ENCODE peak calls at places on chromosomes 4 and X, in nine cellular contexts. One of them, this sample, is unnamed. For H3K4me1, the result is how much of the 10 kb centered on the place peaks cover.

GRCh38 chrX:82658492-82658891 is 849.6 kb upstream of the POU3F4 start:
- DNase-seq in prostate gland: no peak
- DNase-seq in breast epithelium: no peak
- DNase-seq in stomach: no peak
- DNase-seq in GM12878: no peak
- DNase-seq in IMR-90: no peak
- DNase-seq in A549: no peak
- DNase-seq in HCT116: no peak
- DNase-seq in ovary: no peak
- DNase-seq in this sample: no peak

GRCh38 chr4:46908148-46908547 is 897 bp downstream of the COX7B2 start:
- DNase-seq in IMR-90: no peak
- DNase-seq in HCT116: no peak
- DNase-seq in A549: no peak
- DNase-seq in prostate gland: no peak
- DNase-seq in ovary: no peak
- DNase-seq in breast epithelium: no peak
- DNase-seq in stomach: no peak
- DNase-seq in GM12878: no peak
- DNase-seq in this sample: no peak

GRCh38 chrX:136725446-136726104 is 55.2 kb downstream of the ARHGEF6 start:
- DNase-seq in GM12878: no peak
- DNase-seq in breast epithelium: no peak
- DNase-seq in prostate gland: no peak
- DNase-seq in IMR-90: peak
- DNase-seq in stomach: no peak
- DNase-seq in HCT116: no peak
- DNase-seq in ovary: no peak
- DNase-seq in A549: no peak
- DNase-seq in this sample: no peak

GRCh38 chr4:25552580-25553271 is 102.9 kb upstream of the SLC34A2 start:
- DNase-seq in GM12878: no peak
- DNase-seq in IMR-90: no peak
- DNase-seq in ovary: no peak
- DNase-seq in A549: peak
- DNase-seq in prostate gland: peak
- DNase-seq in stomach: peak
- DNase-seq in HCT116: no peak
- DNase-seq in breast epithelium: no peak
- DNase-seq in this sample: peak

GRCh38 chr4:11011249-11011648 is 326.7 kb upstream of the CLNK start:
- DNase-seq in ovary: no peak
- DNase-seq in breast epithelium: no peak
- DNase-seq in prostate gland: no peak
- DNase-seq in stomach: no peak
- DNase-seq in GM12878: no peak
- DNase-seq in HCT116: no peak
- DNase-seq in IMR-90: no peak
- DNase-seq in A549: no peak
- DNase-seq in this sample: no peak

GRCh38 chr4:8278009-8278395 is 8.4 kb downstream of the HTRA3 start:
- DNase-seq in prostate gland: no peak
- DNase-seq in stomach: no peak
- DNase-seq in ovary: peak
- DNase-seq in GM12878: no peak
- DNase-seq in A549: no peak
- DNase-seq in HCT116: no peak
- DNase-seq in breast epithelium: no peak
- DNase-seq in IMR-90: peak
- DNase-seq in this sample: no peak

GRCh38 chr4:3207531-3208037 is 41.4 kb upstream of the MSANTD1 start:
- DNase-seq in stomach: no peak
- DNase-seq in GM12878: no peak
- DNase-seq in ovary: peak
- DNase-seq in prostate gland: no peak
- DNase-seq in IMR-90: peak
- DNase-seq in HCT116: no peak
- DNase-seq in A549: no peak
- DNase-seq in breast epithelium: peak
- DNase-seq in this sample: no peak

GRCh38 chrX:107834273-107835201 is 8.9 kb downstream of the MID2 start:
- DNase-seq in ovary: no peak
- DNase-seq in prostate gland: no peak
- DNase-seq in HCT116: no peak
- DNase-seq in A549: no peak
- DNase-seq in stomach: no peak
- DNase-seq in GM12878: no peak
- DNase-seq in IMR-90: no peak
- DNase-seq in breast epithelium: no peak
- DNase-seq in this sample: no peak

GRCh38 chr4:72553540-72553939 is 15.5 kb downstream of the ADAMTS3 start:
- DNase-seq in HCT116: no peak
- DNase-seq in A549: no peak
- DNase-seq in stomach: no peak
- DNase-seq in IMR-90: no peak
- DNase-seq in prostate gland: no peak
- DNase-seq in breast epithelium: no peak
- DNase-seq in GM12878: no peak
- DNase-seq in ovary: no peak
- DNase-seq in this sample: no peak

GRCh38 chrX:119218198-119218597 is 17.9 kb upstream of the PGRMC1 start:
- DNase-seq in ovary: no peak
- DNase-seq in IMR-90: peak
- DNase-seq in breast epithelium: no peak
- DNase-seq in prostate gland: no peak
- DNase-seq in stomach: no peak
- DNase-seq in HCT116: no peak
- DNase-seq in A549: no peak
- DNase-seq in GM12878: no peak
- DNase-seq in this sample: no peak

GRCh38 chrX:143854006-143854405 is 29.9 kb upstream of the UBE2NL start:
- DNase-seq in stomach: no peak
- DNase-seq in ovary: no peak
- DNase-seq in HCT116: no peak
- DNase-seq in breast epithelium: no peak
- DNase-seq in A549: no peak
- DNase-seq in GM12878: no peak
- DNase-seq in prostate gland: no peak
- DNase-seq in IMR-90: peak
- DNase-seq in this sample: no peak

GRCh38 chr4:61336488-61336887 is 136.4 kb downstream of the ADGRL3 start:
- DNase-seq in stomach: no peak
- DNase-seq in HCT116: no peak
- DNase-seq in A549: no peak
- DNase-seq in breast epithelium: no peak
- DNase-seq in ovary: no peak
- DNase-seq in IMR-90: no peak
- DNase-seq in GM12878: no peak
- DNase-seq in prostate gland: no peak
- DNase-seq in this sample: no peak

GRCh38 chr4:56289934-56290333 is 97.4 kb downstream of the AASDH start:
- DNase-seq in stomach: no peak
- DNase-seq in GM12878: no peak
- DNase-seq in IMR-90: no peak
- DNase-seq in A549: no peak
- DNase-seq in prostate gland: no peak
- DNase-seq in breast epithelium: no peak
- DNase-seq in HCT116: no peak
- DNase-seq in ovary: no peak
- DNase-seq in this sample: no peak

GRCh38 chr4:3872834-3873313 is 106.7 kb downstream of the ADRA2C start:
- DNase-seq in prostate gland: no peak
- DNase-seq in GM12878: no peak
- DNase-seq in IMR-90: no peak
- DNase-seq in ovary: no peak
- DNase-seq in A549: no peak
- DNase-seq in breast epithelium: no peak
- DNase-seq in stomach: no peak
- DNase-seq in HCT116: no peak
- DNase-seq in this sample: no peak

GRCh38 chr4:7427326-7428260 is 7.1 kb downstream of the PSAPL1 start:
- DNase-seq in HCT116: no peak
- DNase-seq in stomach: peak
- DNase-seq in GM12878: no peak
- DNase-seq in breast epithelium: peak
- DNase-seq in prostate gland: no peak
- DNase-seq in A549: no peak
- DNase-seq in ovary: peak
- DNase-seq in IMR-90: no peak
- DNase-seq in this sample: no peak

GRCh38 chr4:45910511-45910910 is 213.3 kb downstream of the GABRG1 start:
- DNase-seq in A549: no peak
- DNase-seq in HCT116: no peak
- DNase-seq in prostate gland: no peak
- DNase-seq in stomach: no peak
- DNase-seq in ovary: no peak
- DNase-seq in GM12878: no peak
- DNase-seq in breast epithelium: no peak
- DNase-seq in IMR-90: no peak
- DNase-seq in this sample: no peak

GRCh38 chr4:117654064-117654463 is 380.2 kb upstream of the NDST3 start:
- DNase-seq in breast epithelium: no peak
- DNase-seq in HCT116: no peak
- DNase-seq in ovary: no peak
- DNase-seq in prostate gland: no peak
- DNase-seq in A549: no peak
- DNase-seq in stomach: no peak
- DNase-seq in GM12878: no peak
- DNase-seq in IMR-90: no peak
- DNase-seq in this sample: no peak

GRCh38 chr4:147793973-147794690 is 62.2 kb downstream of the ARHGAP10 start:
- DNase-seq in prostate gland: no peak
- DNase-seq in breast epithelium: no peak
- DNase-seq in HCT116: no peak
- DNase-seq in stomach: no peak
- DNase-seq in IMR-90: no peak
- DNase-seq in GM12878: no peak
- DNase-seq in ovary: no peak
- DNase-seq in A549: no peak
- DNase-seq in this sample: no peak

GRCh38 chrX:123961268-123962005 is at the start of gene STAG2:
- DNase-seq in IMR-90: peak
- DNase-seq in prostate gland: peak
- DNase-seq in ovary: peak
- DNase-seq in A549: peak
- DNase-seq in stomach: peak
- DNase-seq in GM12878: peak
- DNase-seq in breast epithelium: peak
- DNase-seq in HCT116: peak
- DNase-seq in this sample: peak
- TF ChIP-seq POLR2A in IMR-90: no peak
- TF ChIP-seq POLR2A in prostate gland: peak
- TF ChIP-seq POLR2A in ovary: peak
- TF ChIP-seq POLR2A in A549: no peak
- TF ChIP-seq POLR2A in stomach: no peak
- TF ChIP-seq POLR2A in GM12878: peak
- TF ChIP-seq POLR2A in breast epithelium: no peak
- TF ChIP-seq POLR2A in HCT116: no peak
- TF ChIP-seq POLR2A in this sample: no peak

GRCh38 chr4:87071401-87071800 is 136.6 kb downstream of the AFF1 start:
- DNase-seq in stomach: no peak
- DNase-seq in A549: no peak
- DNase-seq in ovary: no peak
- DNase-seq in GM12878: no peak
- DNase-seq in HCT116: no peak
- DNase-seq in prostate gland: no peak
- DNase-seq in IMR-90: no peak
- DNase-seq in breast epithelium: no peak
- DNase-seq in this sample: no peak
- H3K4me1 ChIP-seq in stomach: under half
- H3K4me1 ChIP-seq in A549: under half
- H3K4me1 ChIP-seq in ovary: under half
- H3K4me1 ChIP-seq in GM12878: under half
- H3K4me1 ChIP-seq in HCT116: under half
- H3K4me1 ChIP-seq in prostate gland: under half
- H3K4me1 ChIP-seq in IMR-90: under half
- H3K4me1 ChIP-seq in breast epithelium: under half
- H3K4me1 ChIP-seq in this sample: under half

DNA sequence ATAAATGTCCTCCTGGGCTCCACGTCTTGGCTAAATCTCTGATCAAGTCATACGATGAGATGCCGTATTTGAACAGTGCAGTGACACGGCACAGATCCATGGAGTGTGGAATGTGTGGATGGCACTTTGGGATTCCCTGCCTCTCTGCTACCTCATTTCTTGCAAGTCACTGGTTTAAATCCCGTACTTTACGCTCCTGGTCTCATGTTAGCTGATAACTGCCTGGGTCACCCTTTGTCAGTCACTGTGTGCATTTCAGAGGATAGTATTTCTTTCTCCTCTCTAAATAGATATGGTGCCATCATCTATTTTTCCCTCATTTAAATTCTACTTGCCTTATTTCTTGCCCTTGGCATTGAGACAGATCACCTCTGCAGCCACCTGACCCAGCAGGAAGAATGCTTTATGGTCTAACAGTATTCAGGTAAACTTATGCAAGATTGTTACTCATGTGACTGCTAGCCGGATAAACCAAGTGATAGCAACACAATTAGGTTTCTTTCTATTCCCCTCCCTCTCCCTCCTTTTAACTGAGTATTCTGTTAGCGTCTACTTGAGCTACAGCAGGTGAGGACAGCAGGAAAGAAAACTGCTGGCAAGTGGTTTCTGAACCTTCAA is 2.8 kb downstream of the EGF start:
- DNase-seq in HCT116: no peak
- DNase-seq in A549: no peak
- DNase-seq in ovary: no peak
- DNase-seq in breast epithelium: no peak
- DNase-seq in IMR-90: no peak
- DNase-seq in stomach: no peak
- DNase-seq in prostate gland: no peak
- DNase-seq in GM12878: no peak
- DNase-seq in this sample: no peak
- H3K27ac ChIP-seq in HCT116: no peak
- H3K27ac ChIP-seq in A549: no peak
- H3K27ac ChIP-seq in ovary: no peak
- H3K27ac ChIP-seq in breast epithelium: peak
- H3K27ac ChIP-seq in IMR-90: no peak
- H3K27ac ChIP-seq in stomach: no peak
- H3K27ac ChIP-seq in prostate gland: peak
- H3K27ac ChIP-seq in GM12878: no peak
- H3K27ac ChIP-seq in this sample: no peak

GRCh38 chrX:23742693-23743622 is at the start of gene ACOT9:
- DNase-seq in ovary: peak
- DNase-seq in GM12878: peak
- DNase-seq in HCT116: peak
- DNase-seq in breast epithelium: peak
- DNase-seq in stomach: peak
- DNase-seq in IMR-90: peak
- DNase-seq in A549: peak
- DNase-seq in prostate gland: peak
- DNase-seq in this sample: peak
- TF ChIP-seq POLR2A in ovary: peak
- TF ChIP-seq POLR2A in GM12878: peak
- TF ChIP-seq POLR2A in HCT116: peak
- TF ChIP-seq POLR2A in breast epithelium: peak
- TF ChIP-seq POLR2A in stomach: peak
- TF ChIP-seq POLR2A in IMR-90: peak
- TF ChIP-seq POLR2A in A549: peak
- TF ChIP-seq POLR2A in prostate gland: peak
- TF ChIP-seq POLR2A in this sample: peak

This sample was measured in Peyer's patch.